ENCODE peak calls at places on chromosomes 2 and 18, in five cellular contexts. N, K, A, U and T are unnamed samples.

GRCh38 chr2:103887625-103888024 is 966.3 kb upstream of the POU3F3 start:
- DNase-seq in K (no peak), N (no peak), U (no peak), A (no peak), T (no peak)

GRCh38 chr2:162609798-162610197 is 228.8 kb downstream of the KCNH7 start:
- DNase-seq in A (no peak), K (no peak), N (no peak), U (no peak), T (no peak)

GRCh38 chr2:27647737-27648136 is 15.7 kb downstream of the SUPT7L start:
- DNase-seq in U (no peak), N (no peak), A (no peak), K (no peak), T (no peak)

GRCh38 chr18:32542221-32542798 is 71.6 kb upstream of the GAREM1 start:
- DNase-seq in K (no peak), U (no peak), N (no peak), A (peak; percentile 58), T (no peak)

GRCh38 chr2:110716959-110717645 is 15.3 kb upstream of the ACOXL start:
- DNase-seq in K (no peak), U (no peak), A (no peak), N (no peak), T (no peak)

GRCh38 chr2:174779361-174779928 is 15.2 kb upstream of the CHRNA1 start:
- DNase-seq in N (no peak), A (no peak), U (no peak), K (no peak), T (no peak)

GRCh38 chr2:106843910-106844250 is 42.1 kb downstream of the ST6GAL2 start:
- DNase-seq in U (no peak), N (no peak), A (no peak), K (no peak), T (no peak)

GRCh38 chr2:137947714-137948336 is 16.4 kb upstream of the HNMT start:
- DNase-seq in K (peak; percentile 70), N (peak; percentile 76), U (peak; percentile 65), A (peak; percentile 89), T (peak; percentile 48)

GRCh38 chr2:40625849-40626248 is 174.0 kb upstream of the SLC8A1 start:
- DNase-seq in N (no peak), U (no peak), K (no peak), A (no peak), T (peak; percentile 76)

GRCh38 chr2:202286595-202286994 is 21.0 kb downstream of the NOP58 start:
- DNase-seq in N (no peak), A (peak; percentile 20), K (no peak), U (no peak), T (no peak)

GRCh38 chr2:1916881-1917280 is 172.6 kb upstream of the PXDN start:
- DNase-seq in K (no peak), U (no peak), A (no peak), N (no peak), T (no peak)

GRCh38 chr18:5673576-5673975 is 129.8 kb upstream of the EPB41L3 start:
- DNase-seq in N (no peak), K (no peak), A (no peak), U (no peak), T (no peak)

GRCh38 chr18:47410139-47410538 is 158.7 kb upstream of the SKOR2 start:
- DNase-seq in U (no peak), N (no peak), K (no peak), A (peak; percentile 31), T (no peak)

GRCh38 chr2:173171924-173172643 is 96.4 kb downstream of the MAP3K20 start:
- DNase-seq in N (no peak), K (no peak), A (no peak), U (no peak), T (peak; percentile 80)

GRCh38 chr18:58998421-58999203 is 133.9 kb downstream of the ZNF532 start:
- DNase-seq in A (peak; percentile 27), U (peak; percentile 37), K (peak; percentile 74), N (peak; percentile 89), T (peak; percentile 40)

GRCh38 chr2:19670303-19670702 is 231.5 kb downstream of the TTC32 start:
- DNase-seq in K (no peak), N (no peak), U (no peak), A (peak; percentile 2), T (no peak)

GRCh38 chr2:231545105-231545902 is 15.1 kb upstream of the NMUR1 start:
- DNase-seq in U (no peak), K (peak; percentile 60), A (no peak), N (no peak), T (no peak)

GRCh38 chr2:74836675-74837401 is 2.9 kb downstream of the HK2 start:
- DNase-seq in U (peak; percentile 58), N (no peak), A (peak; percentile 77), K (no peak), T (no peak)

GRCh38 chr2:12923907-12924610 is 207.3 kb downstream of the TRIB2 start:
- DNase-seq in U (no peak), K (no peak), N (no peak), A (no peak), T (peak; percentile 34)

GRCh38 chr2:119488245-119489182 is 35.8 kb downstream of the SCTR start:
- DNase-seq in N (no peak), U (no peak), A (peak; percentile 78), K (no peak), T (no peak)

GRCh38 chr2:219155054-219155644 is 5.5 kb downstream of the NHEJ1 start:
- DNase-seq in K (peak; percentile 33), A (peak; percentile 64), N (no peak), U (no peak), T (peak; percentile 23)

GRCh38 chr2:64327129-64327509 is 126.8 kb upstream of the LGALSL start:
- DNase-seq in A (no peak), K (no peak), N (no peak), U (peak; percentile 43), T (no peak)

GRCh38 chr2:122033796-122034195 is 278.3 kb downstream of the TSN start:
- DNase-seq in K (no peak), U (no peak), A (no peak), N (no peak), T (no peak)

GRCh38 chr2:216880509-216881184 is 20.8 kb upstream of the TNP1 start:
- DNase-seq in N (peak; percentile 90), A (no peak), K (no peak), U (no peak), T (no peak)

GRCh38 chr2:11373096-11373495 is 28.7 kb upstream of the ROCK2 start:
- DNase-seq in A (no peak), N (no peak), U (no peak), K (no peak), T (no peak)
- H3K27ac ChIP-seq in A (no peak overlapping the region), N (peak overlapping the region; percentile 86), U (no peak overlapping the region), K (no peak overlapping the region), T (no peak overlapping the region)

GRCh38 chr2:126661702-126662465 is 5.9 kb downstream of the GYPC start:
- DNase-seq in K (no peak), A (no peak), U (no peak), N (no peak), T (no peak)
- H3K4me1 ChIP-seq in K (peaks cover 17% of the 10 kb centered on the region), A (peaks cover 11% of the 10 kb centered on the region), U (peaks cover 13% of the 10 kb centered on the region), N (peaks cover 74% of the 10 kb centered on the region), T (no peaks in the 10 kb centered on the region)

GRCh38 chr2:71071681-71072398 is 3.4 kb downstream of the NAGK start:
- DNase-seq in A (peak; percentile 52), U (no peak), K (no peak), N (no peak), T (peak; percentile 72)

GRCh38 chr2:71068218-71069035 is at the start of gene NAGK:
- DNase-seq in U (peak; percentile 98), K (peak; percentile 97), A (peak; percentile 99), N (peak; percentile 99), T (peak; percentile 88)

GRCh38 chr2:71072492-71072891 is 4.0 kb downstream of the NAGK start:
- DNase-seq in K (no peak), A (peak; percentile 21), N (no peak), U (no peak), T (no peak)

GRCh38 chr2:71069376-71069775 is 928 bp downstream of the NAGK start:
- DNase-seq in U (no peak), N (no peak), A (no peak), K (no peak), T (peak; percentile 60)

DNA sequence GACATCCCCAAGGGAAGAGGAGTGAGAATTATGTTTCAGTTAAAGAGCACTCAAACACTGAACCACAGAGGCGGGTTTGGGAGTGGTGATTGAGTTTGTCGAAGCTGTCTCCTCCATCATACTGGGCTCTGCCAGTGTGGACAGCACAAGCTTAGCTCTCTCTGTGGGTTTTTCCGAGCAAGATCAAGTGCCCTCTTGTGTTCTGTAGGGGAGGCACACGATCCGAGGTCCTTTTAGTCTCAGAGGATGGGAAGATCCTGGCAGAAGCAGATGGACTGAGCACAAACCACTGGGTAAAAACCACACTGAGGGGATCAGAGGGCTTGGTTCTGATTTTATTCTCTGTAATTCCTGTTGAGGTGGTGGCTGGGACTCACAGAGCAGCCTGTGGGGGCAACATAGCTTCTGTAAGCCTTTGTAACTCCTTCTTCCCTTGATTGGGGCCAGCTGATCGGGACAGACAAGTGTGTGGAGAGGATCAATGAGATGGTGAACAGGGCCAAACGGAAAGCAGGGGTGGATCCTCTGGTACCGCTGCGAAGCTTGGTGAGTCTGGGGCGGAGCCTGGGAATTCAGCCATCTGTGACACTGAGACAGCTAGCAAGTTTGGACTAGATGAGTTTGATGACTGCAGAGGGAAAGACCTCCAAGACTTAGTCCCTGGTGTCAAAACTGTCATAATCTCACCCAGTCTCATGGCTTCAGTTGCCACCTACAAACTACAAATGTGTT is 2.0 kb downstream of the NAGK start:
- DNase-seq in A (peak; percentile 78), K (no peak), U (no peak), N (no peak), T (peak; percentile 29)
- TF ChIP-seq CTCF in A (peak; percentile 71), K (no peak), U (peak; percentile 33), N (no peak), T (peak; percentile 61)

GRCh38 chr2:161136696-161137324 is 23.4 kb upstream of the TANK start:
- DNase-seq in U (no peak), A (no peak), N (no peak), K (no peak), T (no peak)
- H3K27ac ChIP-seq in U (no peak overlapping the region), A (no peak overlapping the region), N (peak overlapping the region; percentile 21), K (peak overlapping the region; percentile 91), T (no peak overlapping the region)

GRCh38 chr18:62588217-62588616 is 65.4 kb downstream of the ZCCHC2 start:
- DNase-seq in K (no peak), N (no peak), A (no peak), U (peak; percentile 40), T (no peak)
- H3K4me1 ChIP-seq in K (no peaks in the 10 kb centered on the region), N (peaks cover 16% of the 10 kb centered on the region), A (no peaks in the 10 kb centered on the region), U (peaks cover 6% of the 10 kb centered on the region), T (no peaks in the 10 kb centered on the region)

GRCh38 chr2:194985258-194985657 is 671.8 kb upstream of the SLC39A10 start:
- DNase-seq in N (no peak), A (no peak), K (no peak), U (no peak), T (no peak)
- TF ChIP-seq CTCF in N (no peak), A (no peak), K (no peak), U (no peak), T (no peak)